ENCODE peak calls at places on chromosomes 12 and 14, in four cellular contexts. One of them, this sample, is unnamed.

GRCh38 chr12:87518508-87518907 is 510.7 kb downstream of the C12orf50 start:
- DNase-seq in HCT116: no peak
- DNase-seq in K562: no peak
- DNase-seq in GM12878: no peak
- DNase-seq in this sample: no peak

GRCh38 chr12:80490329-80490728 is 46.3 kb downstream of the PTPRQ start:
- DNase-seq in HCT116: no peak
- DNase-seq in K562: no peak
- DNase-seq in GM12878: no peak
- DNase-seq in this sample: no peak

GRCh38 chr12:9340422-9341259 is 132.4 kb upstream of the PZP start:
- DNase-seq in HCT116: no peak
- DNase-seq in K562: no peak
- DNase-seq in GM12878: no peak
- DNase-seq in this sample: no peak

GRCh38 chr12:94204647-94205247 is 56.4 kb downstream of the PLXNC1 start:
- DNase-seq in HCT116: no peak
- DNase-seq in K562: no peak
- DNase-seq in GM12878: peak
- DNase-seq in this sample: no peak

GRCh38 chr12:93638095-93638494 is 39.1 kb upstream of the CRADD start:
- DNase-seq in HCT116: no peak
- DNase-seq in K562: no peak
- DNase-seq in GM12878: no peak
- DNase-seq in this sample: no peak

GRCh38 chr12:108373111-108373510 is 34.0 kb upstream of the CMKLR1 start:
- DNase-seq in HCT116: no peak
- DNase-seq in K562: peak
- DNase-seq in GM12878: no peak
- DNase-seq in this sample: peak

GRCh38 chr12:119020377-119021360 is 39.3 kb downstream of the SRRM4 start:
- DNase-seq in HCT116: peak
- DNase-seq in K562: peak
- DNase-seq in GM12878: no peak
- DNase-seq in this sample: peak

GRCh38 chr14:90388437-90388836 is 8.4 kb upstream of the CALM1 start:
- DNase-seq in HCT116: peak
- DNase-seq in K562: no peak
- DNase-seq in GM12878: no peak
- DNase-seq in this sample: no peak

GRCh38 chr14:74794947-74795346 is 31.8 kb downstream of the YLPM1 start:
- DNase-seq in HCT116: no peak
- DNase-seq in K562: no peak
- DNase-seq in GM12878: no peak
- DNase-seq in this sample: no peak

GRCh38 chr12:52050116-52050770 is 999 bp upstream of the NR4A1 start:
- DNase-seq in HCT116: no peak
- DNase-seq in K562: no peak
- DNase-seq in GM12878: no peak
- DNase-seq in this sample: peak

GRCh38 chr12:107091989-107092641 is 1.2 kb downstream of the CRY1 start:
- DNase-seq in HCT116: peak
- DNase-seq in K562: peak
- DNase-seq in GM12878: peak
- DNase-seq in this sample: no peak

GRCh38 chr14:39374846-39375245 is 57.4 kb downstream of the FBXO33 start:
- DNase-seq in HCT116: no peak
- DNase-seq in K562: no peak
- DNase-seq in GM12878: no peak
- DNase-seq in this sample: no peak

GRCh38 chr14:86088156-86088555 is 558.2 kb downstream of the FLRT2 start:
- DNase-seq in HCT116: no peak
- DNase-seq in K562: no peak
- DNase-seq in GM12878: no peak
- DNase-seq in this sample: no peak

GRCh38 chr12:131509706-131510105 is 201.2 kb upstream of the SFSWAP start:
- DNase-seq in HCT116: no peak
- DNase-seq in K562: no peak
- DNase-seq in GM12878: no peak
- DNase-seq in this sample: no peak

GRCh38 chr14:53934778-53935414 is 21.7 kb downstream of the BMP4 start:
- DNase-seq in HCT116: no peak
- DNase-seq in K562: no peak
- DNase-seq in GM12878: no peak
- DNase-seq in this sample: no peak

GRCh38 chr14:20350860-20351259 is 7.4 kb downstream of the PARP2 start:
- DNase-seq in HCT116: no peak
- DNase-seq in K562: no peak
- DNase-seq in GM12878: no peak
- DNase-seq in this sample: no peak

GRCh38 chr14:92603309-92604257 is 90.0 kb downstream of the RIN3 start:
- DNase-seq in HCT116: no peak
- DNase-seq in K562: no peak
- DNase-seq in GM12878: no peak
- DNase-seq in this sample: no peak

GRCh38 chr14:37142835-37143499 is 29.4 kb downstream of the SLC25A21 start:
- DNase-seq in HCT116: no peak
- DNase-seq in K562: no peak
- DNase-seq in GM12878: no peak
- DNase-seq in this sample: no peak

GRCh38 chr14:54866588-54866987 is 36.0 kb downstream of the GCH1 start:
- DNase-seq in HCT116: no peak
- DNase-seq in K562: no peak
- DNase-seq in GM12878: no peak
- DNase-seq in this sample: no peak

GRCh38 chr12:110578522-110579238 is 4.4 kb downstream of the PPTC7 start:
- DNase-seq in HCT116: peak
- DNase-seq in K562: no peak
- DNase-seq in GM12878: no peak
- DNase-seq in this sample: no peak

GRCh38 chr12:111304642-111305071 is 64.2 kb downstream of the PHETA1 start:
- DNase-seq in HCT116: peak
- DNase-seq in K562: peak
- DNase-seq in GM12878: no peak
- DNase-seq in this sample: peak

GRCh38 chr12:77163068-77163810 is 97.9 kb upstream of the E2F7 start:
- DNase-seq in HCT116: no peak
- DNase-seq in K562: no peak
- DNase-seq in GM12878: no peak
- DNase-seq in this sample: no peak

GRCh38 chr12:111462134-111462821 is 56.6 kb downstream of the SH2B3 start:
- DNase-seq in HCT116: no peak
- DNase-seq in K562: no peak
- DNase-seq in GM12878: no peak
- DNase-seq in this sample: no peak

DNA sequence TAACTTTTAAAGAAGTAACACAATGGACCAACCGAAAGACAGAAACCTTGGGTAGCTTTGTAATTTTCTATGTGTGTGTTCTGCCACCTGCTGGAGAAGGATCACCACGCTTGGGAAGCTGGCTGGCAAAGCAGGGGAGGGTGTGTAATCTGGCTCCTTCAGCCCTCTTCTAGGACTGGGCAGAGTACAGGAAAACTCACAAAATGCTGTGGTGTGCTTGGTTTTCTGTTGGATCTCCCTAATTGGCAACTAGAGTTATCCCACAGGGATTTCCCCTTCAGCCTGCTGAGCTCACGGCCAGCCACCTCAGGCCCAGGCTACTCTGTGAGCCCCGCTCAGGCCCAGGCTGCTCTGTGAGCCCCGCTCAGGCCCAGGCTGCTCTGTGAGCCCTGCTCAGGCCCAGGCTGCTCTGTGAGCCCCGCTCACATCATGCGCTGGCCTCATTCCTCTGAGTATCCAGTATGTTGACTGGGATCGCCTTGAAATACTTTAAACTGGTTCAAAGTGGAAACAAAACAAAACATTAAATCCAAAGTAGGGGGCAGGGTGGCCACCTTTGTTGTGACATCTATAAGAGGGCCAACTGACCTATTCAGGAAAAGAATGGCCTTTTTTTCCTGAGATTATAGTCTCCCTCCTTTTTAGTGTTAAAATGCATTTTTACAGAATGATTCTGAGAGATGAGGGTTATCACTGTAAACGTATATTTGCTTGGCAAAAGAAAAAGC is 52.0 kb upstream of the RNU6-8 start:
- DNase-seq in HCT116: peak
- DNase-seq in K562: peak
- DNase-seq in GM12878: no peak
- DNase-seq in this sample: no peak
- TF ChIP-seq EGR1 in HCT116: no peak
- TF ChIP-seq EGR1 in K562: no peak
- TF ChIP-seq EGR1 in GM12878: no peak
- TF ChIP-seq EGR1 in this sample: no peak

GRCh38 chr14:22549981-22550670 is 38.9 kb downstream of the DAD1 start:
- DNase-seq in HCT116: no peak
- DNase-seq in K562: no peak
- DNase-seq in GM12878: peak
- DNase-seq in this sample: peak
- TF ChIP-seq CEBPB in HCT116: no peak
- TF ChIP-seq CEBPB in K562: no peak
- TF ChIP-seq CEBPB in GM12878: no peak
- TF ChIP-seq CEBPB in this sample: no peak

GRCh38 chr12:117152793-117153775 is 37.2 kb downstream of the FBXO21 start:
- DNase-seq in HCT116: no peak
- DNase-seq in K562: no peak
- DNase-seq in GM12878: no peak
- DNase-seq in this sample: no peak
- TF ChIP-seq EGR1 in HCT116: no peak
- TF ChIP-seq EGR1 in K562: no peak
- TF ChIP-seq EGR1 in GM12878: no peak
- TF ChIP-seq EGR1 in this sample: no peak

DNA sequence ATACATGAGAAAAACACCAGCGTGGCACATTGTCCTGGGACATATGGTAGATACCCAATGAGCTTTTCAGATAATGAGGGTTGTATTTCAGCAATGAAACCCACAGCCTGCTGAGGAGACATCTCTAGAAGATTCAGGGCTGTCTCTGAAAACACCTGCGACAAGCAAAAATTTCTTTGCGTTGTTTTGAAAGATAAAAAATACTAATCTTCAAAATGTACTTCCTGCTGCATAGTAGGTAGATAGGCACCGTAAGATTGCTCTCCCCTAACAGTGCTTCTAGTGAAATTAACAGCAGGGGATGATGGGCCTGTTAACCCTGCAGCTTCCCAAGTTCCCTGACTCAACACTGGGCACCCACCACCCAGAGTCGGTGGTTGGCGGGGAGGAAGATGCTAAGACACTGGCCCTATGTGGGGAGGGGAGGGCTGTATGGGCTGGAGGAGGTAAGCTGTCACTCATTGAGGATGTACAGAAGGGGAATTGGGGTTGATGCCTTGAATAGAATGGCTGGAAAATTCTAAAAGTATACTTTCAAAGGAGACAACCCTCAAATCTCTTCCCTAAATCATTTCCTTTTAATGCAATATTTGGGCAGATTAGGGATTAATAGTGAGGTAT is 20.0 kb downstream of the ZFP36L1 start:
- DNase-seq in HCT116: no peak
- DNase-seq in K562: no peak
- DNase-seq in GM12878: no peak
- DNase-seq in this sample: no peak
- TF ChIP-seq CEBPB in HCT116: no peak
- TF ChIP-seq CEBPB in K562: no peak
- TF ChIP-seq CEBPB in GM12878: no peak
- TF ChIP-seq CEBPB in this sample: no peak